ENCODE peak calls at places on chromosome 16, in six cellular contexts. K, D, H, Z, P and Q are unnamed samples. For H3K4me1, the result is how much of the 10 kb centered on the place peaks cover.

GRCh38 chr16:26598061-26598460 is 468.7 kb upstream of the C16orf82 start:
- DNase-seq in H (no peak), D (no peak), P (peak), Z (no peak), K (no peak), Q (no peak)

GRCh38 chr16:4109250-4109736 is 6.9 kb downstream of the ADCY9 start:
- DNase-seq in K (peak), P (no peak), D (no peak), H (no peak), Z (no peak), Q (no peak)

GRCh38 chr16:27398894-27399853 is 2.8 kb upstream of the IL21R start:
- DNase-seq in H (no peak), P (no peak), K (no peak), D (no peak), Z (no peak), Q (no peak)

GRCh38 chr16:56965939-56966515 is 4.3 kb downstream of the CETP start:
- DNase-seq in K (no peak), D (no peak), H (no peak), Z (no peak), P (no peak), Q (no peak)

GRCh38 chr16:85755929-85756768 is 5.3 kb upstream of the C16orf74 start:
- DNase-seq in Z (peak), D (no peak), P (no peak), K (no peak), H (no peak), Q (no peak)

GRCh38 chr16:10642964-10643363 is 51.8 kb downstream of the TEKT5 start:
- DNase-seq in D (no peak), P (no peak), K (no peak), H (no peak), Z (no peak), Q (no peak)

GRCh38 chr16:30083216-30084055 is 7.6 kb downstream of the PPP4C start:
- DNase-seq in D (no peak), P (no peak), Z (no peak), K (no peak), H (no peak), Q (no peak)

GRCh38 chr16:50326835-50327465 is 41.8 kb downstream of the BRD7 start:
- DNase-seq in P (peak), K (no peak), H (no peak), Z (no peak), D (peak), Q (no peak)

GRCh38 chr16:9012848-9013507 is 49.3 kb upstream of the USP7 start:
- DNase-seq in D (no peak), H (peak), P (no peak), K (no peak), Z (no peak), Q (no peak)

GRCh38 chr16:27472091-27473020 is 70.4 kb downstream of the IL21R start:
- DNase-seq in P (no peak), D (no peak), Z (no peak), K (no peak), H (no peak), Q (no peak)

GRCh38 chr16:75320435-75320834 is 69.0 kb upstream of the BCAR1 start:
- DNase-seq in D (no peak), Z (no peak), K (no peak), H (no peak), P (no peak), Q (peak)

DNA sequence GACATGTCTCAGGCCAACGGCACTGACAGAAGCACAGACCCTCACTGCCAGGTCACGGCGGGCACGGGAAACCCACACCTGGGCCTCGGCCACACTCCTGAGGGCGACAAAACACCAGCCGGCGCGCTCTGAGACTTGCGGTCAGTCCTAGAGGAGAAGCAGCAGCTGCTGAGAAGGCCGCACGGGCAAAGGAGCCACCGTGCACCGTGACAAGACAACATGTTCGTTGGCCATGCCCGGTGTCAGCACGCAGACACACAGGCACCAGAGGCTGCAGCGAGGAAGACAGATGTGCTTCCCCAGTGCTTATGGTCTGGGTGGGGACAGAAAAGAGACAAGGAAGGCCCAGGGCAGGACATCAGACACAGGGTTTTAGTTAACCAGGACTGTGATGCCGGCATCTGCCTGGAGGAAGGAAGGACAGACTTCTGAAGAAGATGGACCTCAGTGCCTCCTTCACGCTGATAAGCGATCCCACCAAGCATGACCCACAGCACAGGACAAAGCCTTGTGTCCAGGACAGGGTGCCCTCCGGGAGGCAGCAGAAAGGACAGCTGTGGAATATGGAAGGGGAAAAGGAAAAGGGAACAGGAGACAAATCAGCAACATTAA is 84.0 kb downstream of the ANKRD11 start:
- DNase-seq in P (no peak), H (no peak), Z (no peak), K (peak), D (no peak), Q (no peak)
- H3K4me1 ChIP-seq in P (under half), H (half or more), Z (under half), K (half or more), D (under half), Q (under half)

DNA sequence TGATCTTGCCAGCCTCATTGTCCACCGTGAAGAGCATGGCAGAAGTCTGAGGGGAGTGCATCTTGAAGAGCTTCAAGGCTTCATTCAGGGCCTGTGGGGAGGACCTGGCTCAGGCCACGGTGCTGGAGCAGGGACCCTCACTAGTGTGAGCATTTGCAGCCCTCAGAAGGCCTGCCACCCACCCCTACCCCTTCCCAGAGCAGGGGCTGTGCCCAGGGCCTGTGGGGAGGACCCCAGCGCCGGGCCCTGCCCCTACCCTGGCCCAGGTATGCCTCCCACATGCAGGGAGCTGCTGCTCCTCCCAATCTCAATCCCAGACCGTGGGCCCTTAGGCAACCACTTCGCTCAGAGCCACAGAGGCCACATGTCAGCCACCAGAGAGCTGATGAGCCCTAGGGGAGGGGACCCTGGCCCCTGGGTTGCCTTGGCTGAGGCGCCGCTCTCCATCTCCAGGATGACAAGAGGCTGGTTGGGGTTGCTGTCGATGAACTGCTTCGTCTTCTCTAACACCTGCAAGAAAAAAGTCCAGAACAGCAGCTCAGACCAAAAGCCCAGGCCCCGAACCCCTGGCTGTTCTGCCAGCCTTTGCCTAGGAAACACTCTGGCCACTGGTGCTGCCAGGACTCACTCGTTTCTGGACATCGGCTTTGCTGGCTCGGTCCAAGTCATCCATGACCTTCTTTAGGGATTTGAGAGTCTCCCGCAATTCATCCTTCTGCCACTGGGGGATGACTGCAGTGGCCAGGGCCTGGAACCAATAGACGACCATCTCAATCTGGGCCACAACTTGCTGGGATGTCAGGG is 1.8 kb upstream of the EXOSC6 start:
- DNase-seq in P (peak), K (peak), Z (peak), D (peak), H (no peak), Q (peak)
- TF ChIP-seq CTCF in P (peak), K (peak), Z (peak), D (peak), H (peak), Q (peak)

DNA sequence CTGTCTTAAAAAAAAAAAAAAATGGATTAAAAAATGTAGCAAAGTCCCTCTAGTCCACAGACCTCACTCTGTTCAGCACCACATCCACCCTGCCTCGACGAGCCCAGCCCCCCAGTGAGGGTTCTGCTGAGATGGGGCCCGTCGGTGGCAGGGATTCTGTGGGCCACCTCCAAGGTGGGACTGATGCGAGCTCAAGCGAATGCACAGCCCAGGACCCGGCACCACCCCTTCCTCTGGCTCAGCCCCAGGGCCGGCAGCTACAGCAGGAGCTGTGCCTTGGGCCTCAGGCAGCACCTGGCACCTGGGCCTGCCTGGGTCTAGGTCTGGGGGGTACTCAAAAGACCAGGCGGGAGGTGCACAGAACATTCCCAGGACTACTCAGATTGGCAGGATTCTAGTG is 59.5 kb downstream of the ZNF778 start:
- DNase-seq in K (no peak), P (no peak), Z (no peak), H (no peak), D (no peak), Q (no peak)
- H3K4me1 ChIP-seq in K (under half), P (under half), Z (under half), H (under half), D (under half), Q (under half)

DNA sequence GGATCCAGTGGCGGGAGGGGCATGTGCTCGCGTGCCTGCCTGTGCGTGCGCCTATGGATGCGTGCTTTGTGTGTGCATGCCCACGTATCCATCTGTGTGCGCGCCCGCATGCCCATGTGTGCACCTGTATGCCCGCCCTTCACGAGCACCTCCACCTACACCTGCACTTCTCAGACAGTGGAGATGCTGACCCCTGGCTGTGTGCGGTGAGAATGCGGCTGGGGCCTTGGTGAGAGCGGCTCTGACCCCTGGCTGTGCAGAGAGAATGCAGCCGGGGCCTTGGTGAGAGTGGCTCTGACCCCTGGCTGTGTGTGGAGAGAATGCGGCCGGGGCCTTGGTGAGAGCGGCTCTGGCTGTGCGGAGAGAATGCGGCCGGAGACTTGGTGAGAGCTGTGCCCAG is 33.9 kb downstream of the AXIN1 start:
- DNase-seq in D (no peak), K (no peak), H (no peak), Z (no peak), P (no peak), Q (no peak)
- TF ChIP-seq CTCF in D (no peak), K (no peak), H (no peak), Z (no peak), P (peak), Q (no peak)

GRCh38 chr16:2956566-2956956 is 7.5 kb upstream of the KREMEN2 start:
- DNase-seq in D (no peak), P (no peak), K (no peak), Z (no peak), H (no peak), Q (no peak)
- H3K4me1 ChIP-seq in D (under half), P (under half), K (under half), Z (under half), H (under half), Q (under half)

GRCh38 chr16:55323637-55324490 is at the start of gene IRX6:
- DNase-seq in K (peak), H (peak), D (no peak), P (no peak), Z (no peak), Q (no peak)
- TF ChIP-seq CTCF in K (no peak), H (peak), D (no peak), P (peak), Z (no peak), Q (no peak)